ENCODE peak calls at places on chromosomes 6 and 20, in seven cellular contexts. X is OCI-LY7, A is mucosa of descending colon, Q is WTC11, V is thoracic aorta, Z is stomach, D is uterus. Y is an unnamed sample.

GRCh38 chr6:42783876-42784738 is 2.3 kb downstream of the BICRAL start:
- DNase-seq in X (peak), A (no peak), Q (no peak), V (no peak), Z (no peak), D (no peak), Y (no peak)

GRCh38 chr6:101275251-101275650 is 118.3 kb upstream of the GRIK2 start:
- DNase-seq in X (no peak), A (no peak), Q (no peak), V (no peak), Z (no peak), D (no peak), Y (no peak)

GRCh38 chr6:17650910-17651309 is 50.8 kb downstream of the FAM8A1 start:
- DNase-seq in X (no peak), A (no peak), Q (no peak), V (no peak), Z (no peak), D (no peak), Y (no peak)

GRCh38 chr20:856361-856775 is 22.9 kb downstream of the FAM110A start:
- DNase-seq in X (no peak), A (no peak), Q (no peak), V (no peak), Z (no peak), D (no peak), Y (no peak)

GRCh38 chr6:114039835-114040234 is 68.9 kb upstream of the HDAC2 start:
- DNase-seq in X (no peak), A (no peak), Q (no peak), V (no peak), Z (no peak), D (no peak), Y (no peak)

GRCh38 chr6:136989591-136990578 is 54.9 kb downstream of the IL20RA start:
- DNase-seq in X (no peak), A (no peak), Q (peak), V (no peak), Z (no peak), D (peak), Y (peak)

GRCh38 chr6:36933102-36933501 is 21.4 kb upstream of the PI16 start:
- DNase-seq in X (no peak), A (no peak), Q (no peak), V (no peak), Z (no peak), D (no peak), Y (no peak)

GRCh38 chr6:72316675-72317380 is 305.0 kb upstream of the KCNQ5 start:
- DNase-seq in X (no peak), A (peak), Q (no peak), V (no peak), Z (no peak), D (peak), Y (peak)

GRCh38 chr6:107629545-107630147 is 139.7 kb downstream of the SOBP start:
- DNase-seq in X (no peak), A (no peak), Q (no peak), V (no peak), Z (no peak), D (no peak), Y (no peak)

GRCh38 chr6:19535351-19535750 is 301.8 kb upstream of the ID4 start:
- DNase-seq in X (no peak), A (no peak), Q (no peak), V (no peak), Z (no peak), D (no peak), Y (no peak)

GRCh38 chr6:168370310-168370991 is 50.9 kb upstream of the DACT2 start:
- DNase-seq in X (peak), A (peak), Q (peak), V (no peak), Z (peak), D (peak), Y (peak)

GRCh38 chr6:11920566-11920965 is 91.5 kb upstream of the HIVEP1 start:
- DNase-seq in X (no peak), A (no peak), Q (no peak), V (no peak), Z (no peak), D (no peak), Y (no peak)

GRCh38 chr20:61912665-61913422 is 152.8 kb downstream of the TAF4 start:
- DNase-seq in X (peak), A (peak), Q (no peak), V (no peak), Z (no peak), D (no peak), Y (no peak)

GRCh38 chr6:31163922-31164321 is 5.5 kb downstream of the TCF19 start:
- DNase-seq in X (no peak), A (no peak), Q (no peak), V (no peak), Z (peak), D (no peak), Y (no peak)

DNA sequence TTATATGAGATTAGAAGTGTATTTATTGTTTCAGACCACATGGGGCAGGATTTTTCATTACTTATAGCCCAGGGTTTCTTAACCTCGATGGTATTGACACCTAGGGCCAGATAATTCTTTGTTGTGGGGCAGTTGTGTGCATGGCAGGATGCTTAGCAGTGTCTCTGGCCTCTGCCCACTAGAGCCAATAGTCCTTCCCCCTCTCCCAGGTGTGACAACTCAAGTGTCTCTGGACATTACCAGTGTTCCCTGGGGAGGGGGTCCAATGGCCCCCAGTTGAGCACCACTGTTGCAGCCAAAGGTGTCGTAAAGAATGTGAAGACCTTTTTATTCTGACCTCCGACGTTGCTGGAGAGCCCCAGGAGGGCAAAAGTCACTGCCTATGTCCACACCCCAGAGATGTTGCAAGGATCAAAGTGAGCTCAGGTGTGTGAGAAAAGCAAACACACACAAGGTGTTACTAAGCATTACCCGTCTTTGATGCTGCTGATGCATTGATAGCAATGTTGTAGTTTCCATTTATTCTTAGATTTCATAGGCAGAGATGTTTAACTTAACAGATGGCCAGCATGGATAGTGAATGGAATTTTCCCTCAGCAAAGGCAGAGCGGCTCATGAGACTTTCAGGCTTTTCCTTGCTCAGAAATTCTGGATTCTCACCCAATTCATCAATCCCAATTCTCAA is 22.2 kb downstream of the BANF2 start:
- DNase-seq in X (peak), A (no peak), Q (no peak), V (no peak), Z (peak), D (no peak), Y (no peak)
- TF ChIP-seq CTCF in X (peak), A (no peak), Q (no peak), V (no peak), Z (peak), D (no peak), Y (peak)

DNA sequence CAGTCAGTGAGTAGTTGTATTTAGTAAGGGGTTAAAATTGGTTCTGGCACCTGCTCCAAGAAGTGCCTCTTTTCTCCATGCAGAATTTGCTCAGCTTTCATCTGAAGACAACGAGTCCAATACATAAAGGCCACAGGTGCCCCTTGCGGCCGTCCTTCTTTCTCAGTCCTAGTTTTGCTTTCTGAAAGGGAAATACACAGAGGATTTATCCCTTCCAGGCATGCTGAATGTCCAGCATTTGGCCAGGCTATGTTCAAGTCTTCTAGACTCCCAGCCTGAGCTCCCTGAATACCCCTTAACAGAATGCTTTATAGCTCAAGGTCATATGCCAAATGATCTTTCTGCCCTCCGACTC is 252.9 kb downstream of the TBC1D7 start:
- DNase-seq in X (no peak), A (no peak), Q (no peak), V (no peak), Z (no peak), D (no peak), Y (no peak)
- TF ChIP-seq CTCF in X (no peak), A (no peak), Q (no peak), V (no peak), Z (no peak), D (no peak), Y (no peak)

DNA sequence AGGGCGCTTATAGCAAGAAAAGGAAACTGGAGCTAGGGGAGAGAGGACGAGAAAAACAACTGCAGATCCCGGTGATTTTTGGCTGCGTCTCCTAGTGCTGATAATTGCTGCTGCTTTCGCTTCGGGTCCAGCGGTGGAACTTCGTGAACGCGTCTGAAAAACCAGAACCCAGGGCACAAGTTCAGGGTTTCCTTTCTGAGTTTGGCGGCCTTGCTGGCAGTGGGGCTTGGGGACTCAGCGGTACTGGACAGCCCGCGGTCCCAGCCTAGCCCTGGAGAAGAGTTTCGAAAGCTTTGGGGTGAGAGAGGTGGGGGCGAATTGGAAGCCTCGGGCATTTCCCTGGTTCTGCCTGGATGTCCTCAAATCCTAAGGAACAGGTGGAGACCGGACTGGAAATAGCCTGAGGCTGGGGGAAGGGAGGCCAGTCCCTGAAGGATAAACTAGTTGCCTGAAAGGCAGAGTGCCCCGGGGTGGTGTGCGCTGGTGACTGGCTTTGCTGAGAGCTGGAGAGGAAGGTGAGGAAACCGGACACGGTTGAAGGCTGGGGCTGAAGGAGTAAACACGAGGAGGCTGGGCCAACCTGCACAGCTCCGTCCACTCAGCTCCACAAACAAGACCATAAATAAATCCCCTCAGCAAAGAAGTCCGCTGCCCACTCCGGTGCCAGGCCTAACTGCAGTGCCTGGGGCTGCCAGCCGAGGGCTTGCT is 857 bp downstream of the GMPR start:
- DNase-seq in X (no peak), A (peak), Q (peak), V (peak), Z (peak), D (peak), Y (peak)
- TF ChIP-seq CTCF in X (no peak), A (no peak), Q (no peak), V (peak), Z (peak), D (peak), Y (peak)

GRCh38 chr20:38935967-38936407 is 9.8 kb downstream of the FAM83D start:
- DNase-seq in X (no peak), A (no peak), Q (no peak), V (no peak), Z (no peak), D (no peak), Y (no peak)

GRCh38 chr20:38937000-38937399 is 10.8 kb downstream of the FAM83D start:
- DNase-seq in X (no peak), A (no peak), Q (no peak), V (no peak), Z (no peak), D (no peak), Y (no peak)

GRCh38 chr20:38934530-38934929 is 8.3 kb downstream of the FAM83D start:
- DNase-seq in X (no peak), A (no peak), Q (no peak), V (no peak), Z (no peak), D (no peak), Y (no peak)

GRCh38 chr20:38932457-38933120 is 6.4 kb downstream of the FAM83D start:
- DNase-seq in X (no peak), A (no peak), Q (no peak), V (no peak), Z (no peak), D (no peak), Y (no peak)

DNA sequence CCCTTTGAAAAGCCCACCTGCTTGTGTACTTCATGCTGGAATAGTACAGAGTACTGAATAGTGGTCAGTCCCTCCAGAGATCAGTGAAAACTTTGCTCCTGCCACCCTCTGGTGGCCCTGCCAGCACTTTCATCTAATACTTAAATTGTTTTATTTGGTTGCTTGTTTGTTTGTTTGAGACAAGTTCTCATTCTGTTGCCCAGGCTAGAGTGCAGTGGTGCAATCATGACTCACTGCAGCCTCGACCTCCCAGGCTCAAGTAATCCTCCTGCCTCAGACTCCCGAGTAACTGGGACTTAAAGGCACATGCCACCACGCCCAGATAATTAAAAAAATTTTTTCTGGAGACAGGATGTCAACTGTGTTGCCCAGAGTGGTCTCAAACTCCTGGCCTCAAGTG is 9.1 kb downstream of the FAM83D start:
- DNase-seq in X (no peak), A (no peak), Q (no peak), V (no peak), Z (no peak), D (no peak), Y (no peak)
- TF ChIP-seq CTCF in X (peak), A (no peak), Q (no peak), V (no peak), Z (no peak), D (no peak), Y (no peak)

DNA sequence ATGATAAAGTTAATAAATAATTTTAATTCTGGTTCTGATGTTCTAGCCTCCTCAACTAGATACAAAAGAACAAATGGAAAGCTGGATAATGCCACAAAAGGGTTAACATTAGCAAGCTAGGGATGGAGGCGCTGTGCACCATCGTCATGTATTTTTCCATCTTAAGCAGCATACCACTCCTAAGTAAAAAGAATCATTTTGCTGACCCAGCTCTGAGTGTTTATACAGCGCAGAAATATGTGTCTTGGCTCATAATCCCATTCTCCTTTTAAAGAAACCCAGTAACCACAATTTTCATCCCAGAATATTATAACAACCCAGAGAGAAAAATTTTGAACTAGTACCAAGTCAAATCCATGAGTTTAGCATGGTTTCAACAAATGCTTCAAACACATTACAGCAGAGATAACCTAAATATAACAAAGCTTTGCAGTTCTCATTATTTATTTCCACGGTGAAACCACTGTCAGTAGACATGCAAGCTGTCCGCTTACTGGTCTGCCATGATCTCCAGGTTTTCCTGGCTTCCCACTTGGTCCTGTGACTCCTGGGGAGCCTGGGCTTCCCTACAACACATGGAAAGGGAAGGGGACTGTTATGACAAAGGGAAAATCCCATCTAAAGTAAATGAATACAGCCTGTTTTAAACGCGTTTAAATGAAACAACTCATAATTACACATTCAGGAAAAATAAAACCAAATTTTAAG is 111.1 kb downstream of the COL12A1 start:
- DNase-seq in X (no peak), A (no peak), Q (no peak), V (no peak), Z (no peak), D (no peak), Y (no peak)
- TF ChIP-seq CTCF in X (no peak), A (no peak), Q (no peak), V (no peak), Z (no peak), D (no peak), Y (no peak)

GRCh38 chr20:58822175-58822574 is 28.5 kb downstream of the GNAS-AS1 start:
- DNase-seq in X (no peak), A (no peak), Q (peak), V (no peak), Z (no peak), D (no peak), Y (no peak)
- TF ChIP-seq CTCF in X (no peak), A (no peak), Q (peak), V (no peak), Z (no peak), D (no peak), Y (no peak)

GRCh38 chr20:21141825-21142224 is 15.9 kb downstream of the KIZ start:
- DNase-seq in X (no peak), A (no peak), Q (no peak), V (no peak), Z (no peak), D (no peak), Y (no peak)

GRCh38 chr20:21143194-21143890 is 17.5 kb downstream of the KIZ start:
- DNase-seq in X (no peak), A (no peak), Q (no peak), V (no peak), Z (no peak), D (no peak), Y (no peak)

GRCh38 chr20:21136015-21136732 is 10.3 kb downstream of the KIZ start:
- DNase-seq in X (no peak), A (no peak), Q (no peak), V (no peak), Z (no peak), D (no peak), Y (no peak)

GRCh38 chr20:21137078-21137477 is 11.2 kb downstream of the KIZ start:
- DNase-seq in X (no peak), A (no peak), Q (no peak), V (no peak), Z (peak), D (no peak), Y (no peak)

GRCh38 chr20:21139881-21140566 is 14.1 kb downstream of the KIZ start:
- DNase-seq in X (no peak), A (no peak), Q (no peak), V (no peak), Z (no peak), D (no peak), Y (no peak)
- TF ChIP-seq CTCF in X (no peak), A (no peak), Q (no peak), V (no peak), Z (no peak), D (no peak), Y (no peak)

GRCh38 chr6:157209865-157210530 is 113.3 kb downstream of the TMEM242 start:
- DNase-seq in X (no peak), A (no peak), Q (no peak), V (no peak), Z (no peak), D (no peak), Y (no peak)
- TF ChIP-seq CTCF in X (no peak), A (no peak), Q (no peak), V (no peak), Z (no peak), D (no peak), Y (no peak)